ENCODE peak calls at places on chromosomes 3 and 15, in seven cellular contexts. D, H, I, V, C, P and U are unnamed samples.

GRCh38 chr3:33131328-33132018 is 17.7 kb downstream of the CRTAP start:
- DNase-seq in I (peak), H (peak), P (peak), D (no peak), C (peak), V (peak), U (peak)

GRCh38 chr15:43278869-43279268 is 12.1 kb upstream of the TGM5 start:
- DNase-seq in D (no peak), I (no peak), H (no peak), C (no peak), P (no peak), V (no peak), U (no peak)

GRCh38 chr3:106719583-106719982 is 657.7 kb upstream of the CCDC54 start:
- DNase-seq in I (no peak), D (no peak), C (no peak), P (no peak), V (no peak), H (no peak), U (no peak)

GRCh38 chr15:74374648-74375302 is 7.3 kb upstream of the CYP11A1 start:
- DNase-seq in I (no peak), C (no peak), P (no peak), V (no peak), D (no peak), H (no peak), U (no peak)

GRCh38 chr3:161401389-161401788 is 30.1 kb upstream of the SPTSSB start:
- DNase-seq in I (no peak), C (no peak), D (no peak), H (peak), V (no peak), P (no peak), U (no peak)

GRCh38 chr3:125594581-125595011 is 701 bp downstream of the OSBPL11 start:
- DNase-seq in H (no peak), V (no peak), C (no peak), I (peak), P (peak), D (peak), U (no peak)

GRCh38 chr15:56916825-56917477 is 1.5 kb upstream of the TCF12 start:
- DNase-seq in D (no peak), H (peak), P (no peak), V (no peak), C (no peak), I (no peak), U (no peak)

GRCh38 chr3:5787863-5788488 is 600.5 kb downstream of the EDEM1 start:
- DNase-seq in P (no peak), D (no peak), V (peak), C (no peak), H (no peak), I (no peak), U (no peak)

GRCh38 chr3:56664823-56665222 is 18.2 kb downstream of the TASOR start:
- DNase-seq in P (no peak), D (no peak), C (no peak), H (no peak), I (no peak), V (no peak), U (no peak)

GRCh38 chr3:182786564-182787196 is 6.6 kb upstream of the ATP11B start:
- DNase-seq in H (no peak), P (no peak), D (no peak), V (no peak), C (no peak), I (no peak), U (no peak)

GRCh38 chr3:41198526-41198925 is 779 bp upstream of the CTNNB1 start:
- DNase-seq in H (peak), D (no peak), P (no peak), V (peak), C (no peak), I (no peak), U (no peak)

GRCh38 chr15:98684441-98684840 is 36.1 kb downstream of the IGF1R start:
- DNase-seq in V (no peak), C (no peak), P (peak), I (no peak), D (no peak), H (peak), U (no peak)

GRCh38 chr15:37882640-37883039 is 51.8 kb upstream of the TMCO5A start:
- DNase-seq in H (no peak), V (no peak), C (no peak), P (no peak), D (no peak), I (no peak), U (no peak)

GRCh38 chr3:33439421-33440327 is 531 bp downstream of the UBP1 start:
- DNase-seq in P (peak), C (no peak), H (peak), I (peak), V (peak), D (peak), U (no peak)

GRCh38 chr3:142649996-142650693 is 54.0 kb downstream of the PLS1 start:
- DNase-seq in C (no peak), P (no peak), D (no peak), V (no peak), H (no peak), I (no peak), U (no peak)

GRCh38 chr3:12506201-12506600 is 21.9 kb downstream of the TSEN2 start:
- DNase-seq in C (no peak), P (no peak), I (no peak), V (no peak), H (no peak), D (no peak), U (no peak)

GRCh38 chr15:45549831-45550230 is 27.3 kb upstream of the SLC30A4 start:
- DNase-seq in P (peak), D (no peak), V (no peak), I (no peak), H (peak), C (no peak), U (peak)

GRCh38 chr3:184598220-184598927 is 36.8 kb downstream of the EPHB3 start:
- DNase-seq in V (no peak), I (no peak), D (no peak), P (no peak), H (no peak), C (no peak), U (no peak)

GRCh38 chr15:45118131-45118588 is 4.0 kb downstream of the DUOXA2 start:
- DNase-seq in V (peak), I (peak), C (peak), D (peak), P (peak), H (peak), U (peak)

GRCh38 chr3:152121292-152121654 is 147.5 kb upstream of the MBNL1 start:
- DNase-seq in I (no peak), P (peak), V (no peak), D (no peak), H (peak), C (peak), U (no peak)

GRCh38 chr3:78725703-78726246 is 1042.0 kb downstream of the ROBO1 start:
- DNase-seq in C (no peak), I (no peak), H (no peak), D (no peak), V (no peak), P (no peak), U (no peak)

GRCh38 chr3:48039487-48040190 is 23.4 kb upstream of the MAP4 start:
- DNase-seq in D (no peak), V (no peak), C (no peak), P (peak), H (peak), I (no peak), U (no peak)

GRCh38 chr3:106542101-106542769 is 673.4 kb upstream of the CBLB start:
- DNase-seq in C (peak), I (no peak), D (no peak), P (no peak), H (no peak), V (no peak), U (no peak)

GRCh38 chr3:12980596-12981290 is 92.5 kb downstream of the IQSEC1 start:
- DNase-seq in V (no peak), P (no peak), C (no peak), H (no peak), D (no peak), I (no peak), U (no peak)

GRCh38 chr15:66923438-66923881 is 141.9 kb upstream of the SMAD3 start:
- DNase-seq in I (peak), C (no peak), D (peak), H (peak), V (peak), P (no peak), U (no peak)